ENCODE peak calls at places on chromosomes 11 and 22, in six cellular contexts. S is PC-9, Z is uterus, R is Panc1, P is cardiac muscle cell, T is pancreas. N is an unnamed sample.

GRCh38 chr11:72413914-72414628 is 20.3 kb downstream of the CLPB start:
- DNase-seq in P (peak; percentile 91), Z (peak; percentile 78), S (peak; percentile 89), R (peak; percentile 57), T (peak; percentile 77), N (peak; percentile 51)

GRCh38 chr11:126160345-126161145 is 50.9 kb downstream of the RPUSD4 start:
- DNase-seq in P (no peak), S (no peak), Z (no peak), T (no peak), R (no peak), N (no peak)

GRCh38 chr22:44195189-44195871 is 14.6 kb downstream of the PARVG start:
- DNase-seq in T (no peak), Z (no peak), R (no peak), S (no peak), P (no peak), N (no peak)

GRCh38 chr11:30321321-30321720 is 1.6 kb upstream of the ARL14EP start:
- DNase-seq in P (no peak), Z (no peak), S (no peak), R (no peak), T (no peak), N (no peak)

GRCh38 chr11:1305063-1305495 is 4.4 kb downstream of the TOLLIP start:
- DNase-seq in Z (no peak), R (no peak), S (no peak), T (no peak), P (no peak), N (no peak)

GRCh38 chr11:123111465-123111864 is 49.5 kb upstream of the HSPA8 start:
- DNase-seq in P (peak; percentile 81), T (no peak), R (peak; percentile 48), S (no peak), Z (no peak), N (no peak)

GRCh38 chr11:19176629-19177186 is 25.1 kb downstream of the CSRP3 start:
- DNase-seq in R (no peak), S (no peak), Z (no peak), P (no peak), T (no peak), N (no peak)

GRCh38 chr11:15114501-15115475 is at the start of gene INSC:
- DNase-seq in P (peak; percentile 65), T (no peak), S (no peak), R (no peak), Z (no peak), N (no peak)

GRCh38 chr11:44305149-44305642 is 4.7 kb downstream of the ALX4 start:
- DNase-seq in P (no peak), S (no peak), R (no peak), Z (no peak), T (no peak), N (no peak)
- H3K27me3 ChIP-seq in P (peaks cover 100% of the 10 kb centered on the region), S (peaks cover 10% of the 10 kb centered on the region), R (peaks cover 3% of the 10 kb centered on the region), Z (no peaks in the 10 kb centered on the region), T (no peaks in the 10 kb centered on the region), N (peaks cover 89% of the 10 kb centered on the region)

GRCh38 chr11:34647131-34647530 is 26.2 kb downstream of the EHF start:
- DNase-seq in P (no peak), R (no peak), S (no peak), Z (no peak), T (no peak), N (no peak)

GRCh38 chr11:34648036-34648435 is 27.1 kb downstream of the EHF start:
- DNase-seq in Z (no peak), R (no peak), T (no peak), P (no peak), S (no peak), N (no peak)

GRCh38 chr11:34649597-34649996 is 28.7 kb downstream of the EHF start:
- DNase-seq in Z (no peak), P (no peak), R (no peak), S (no peak), T (no peak), N (no peak)

GRCh38 chr11:34646431-34646830 is 25.5 kb downstream of the EHF start:
- DNase-seq in Z (no peak), P (no peak), R (no peak), T (no peak), S (no peak), N (no peak)

GRCh38 chr11:34647532-34647931 is 26.6 kb downstream of the EHF start:
- DNase-seq in R (no peak), P (no peak), Z (no peak), T (no peak), S (no peak), N (no peak)
- H3K27ac ChIP-seq in R (peak overlapping the region; percentile 58), P (no peak overlapping the region), Z (no peak overlapping the region), T (no peak overlapping the region), S (no peak overlapping the region), N (no peak overlapping the region)

GRCh38 chr11:59144096-59144495 is 1.4 kb downstream of the FAM111A start:
- DNase-seq in S (no peak), P (no peak), R (no peak), Z (no peak), T (no peak), N (no peak)

GRCh38 chr11:59144579-59145345 is 2.1 kb downstream of the FAM111A start:
- DNase-seq in Z (peak; percentile 87), P (peak; percentile 72), T (peak; percentile 79), S (peak; percentile 87), R (peak; percentile 61), N (peak; percentile 42)

GRCh38 chr11:59141191-59141590 is 1.5 kb upstream of the FAM111A start:
- DNase-seq in S (no peak), Z (no peak), R (no peak), P (no peak), T (no peak), N (no peak)

GRCh38 chr11:59141673-59142460 is 789 bp upstream of the FAM111A start:
- DNase-seq in P (no peak), T (no peak), Z (no peak), S (no peak), R (no peak), N (no peak)

DNA sequence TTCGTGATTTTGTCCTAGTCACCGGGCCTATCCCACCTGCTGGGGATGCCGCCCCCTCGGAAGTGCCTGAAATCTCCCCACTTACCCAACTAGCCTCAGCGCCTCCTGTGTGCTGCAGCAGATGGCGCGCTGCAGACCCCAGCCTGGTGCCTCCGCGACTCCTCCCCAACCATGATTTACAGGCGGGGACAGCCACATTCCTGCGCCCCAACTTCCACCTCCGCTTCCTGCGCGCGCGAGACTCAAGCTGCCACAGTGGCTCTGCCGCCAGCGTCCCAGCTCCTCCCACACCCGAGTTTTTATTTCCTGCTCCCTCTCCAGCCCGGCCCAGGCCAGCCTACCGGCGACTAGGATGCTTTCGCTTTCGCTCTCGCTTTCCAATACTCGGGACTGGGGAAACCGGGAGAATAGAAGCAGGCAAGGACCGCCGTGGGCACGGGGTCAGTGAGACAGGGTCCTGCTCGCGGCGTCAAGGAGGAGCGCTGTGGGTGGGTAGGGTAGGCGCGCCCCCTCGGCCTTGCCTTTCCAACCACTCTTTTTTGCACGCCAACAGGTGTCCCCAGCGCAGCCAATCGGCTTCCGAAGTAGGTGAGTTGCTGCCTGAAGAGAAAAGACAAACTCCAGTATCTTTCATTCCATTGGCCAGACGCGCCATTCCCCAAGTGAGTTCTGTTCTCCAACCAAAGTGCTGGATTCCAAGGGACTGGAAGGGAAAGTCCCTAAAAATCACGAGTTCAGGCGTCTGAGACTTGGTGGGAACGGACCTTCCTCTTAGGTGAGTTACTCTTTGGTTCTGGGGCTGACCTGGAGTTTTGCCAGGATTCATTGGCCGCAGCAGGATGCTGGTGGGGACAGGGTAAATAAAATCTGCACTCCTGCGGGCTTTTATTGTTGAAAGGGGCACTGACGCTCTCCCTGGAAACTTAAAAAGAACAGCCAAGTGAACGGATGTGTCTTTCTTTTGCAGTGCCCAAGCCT is at the start of gene FAM111A:
- DNase-seq in T (peak; percentile 91), R (no peak), S (peak; percentile 94), Z (peak; percentile 87), P (peak; percentile 75), N (peak; percentile 65)
- TF ChIP-seq CTCF in T (no peak), R (peak; percentile 61), S (no peak), Z (no peak), P (peak; percentile 43), N (peak; percentile 43)

GRCh38 chr11:32427616-32427934 is 7.8 kb downstream of the WT1 start:
- DNase-seq in Z (no peak), T (no peak), P (no peak), S (no peak), R (no peak), N (no peak)

GRCh38 chr11:32426819-32427615 is 8.3 kb downstream of the WT1 start:
- DNase-seq in P (peak; percentile 45), T (no peak), Z (peak; percentile 80), S (no peak), R (no peak), N (no peak)

GRCh38 chr11:32428665-32429293 is 6.6 kb downstream of the WT1 start:
- DNase-seq in S (no peak), P (no peak), R (no peak), Z (peak; percentile 60), T (no peak), N (no peak)

GRCh38 chr11:32429477-32429876 is 5.9 kb downstream of the WT1 start:
- DNase-seq in P (no peak), T (no peak), S (no peak), R (no peak), Z (no peak), N (no peak)

DNA sequence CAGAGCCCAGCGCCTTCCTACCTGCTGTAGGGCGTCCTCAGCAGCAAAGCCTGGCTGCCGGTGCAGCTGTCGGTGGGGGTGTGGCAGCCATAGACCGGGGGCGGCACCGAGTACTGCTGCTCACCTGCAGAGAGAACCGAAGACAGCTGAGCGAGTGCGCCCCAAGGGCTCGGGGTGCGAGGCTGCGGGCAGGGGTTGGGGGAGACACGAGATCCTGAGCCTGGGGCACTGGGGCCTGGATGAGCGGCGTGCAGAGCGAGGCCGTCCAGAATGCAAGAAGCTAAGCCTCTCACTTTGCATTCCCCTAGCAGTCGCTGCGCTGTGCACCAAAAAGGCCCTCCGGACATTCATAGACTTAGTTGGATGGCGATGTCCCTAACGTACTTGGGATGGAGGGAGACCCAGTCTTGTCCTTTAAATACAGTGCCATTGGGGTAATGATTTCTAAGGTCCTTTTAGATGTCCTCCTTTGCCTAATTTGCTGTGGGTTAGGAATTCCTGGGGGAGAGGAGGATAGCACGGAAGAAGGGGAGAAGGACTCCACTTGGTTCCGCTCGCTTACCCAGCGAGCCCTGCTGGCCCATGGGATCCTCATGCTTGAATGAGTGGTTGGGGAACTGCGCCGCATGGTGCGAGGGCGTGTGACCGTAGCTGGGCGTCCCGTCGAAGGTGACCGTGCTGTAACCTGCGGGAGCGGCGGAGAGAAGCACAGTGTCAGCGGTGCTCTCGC is 7.2 kb downstream of the WT1 start:
- DNase-seq in P (no peak), R (no peak), Z (no peak), S (no peak), T (no peak), N (no peak)
- H3K27me3 ChIP-seq in P (peaks cover 100% of the 10 kb centered on the region), R (no peaks in the 10 kb centered on the region), Z (no peaks in the 10 kb centered on the region), S (no peaks in the 10 kb centered on the region), T (no peaks in the 10 kb centered on the region), N (peaks cover 75% of the 10 kb centered on the region)